ENCODE peak calls at places on chromosome 22, in four cellular contexts. W is H1, P is HepG2, G is A549. O is an unnamed sample.

GRCh38 chr22:23065069-23065451 is 5.3 kb upstream of the GNAZ start:
- DNase-seq in W (no peak), P (no peak), G (no peak), O (no peak)

GRCh38 chr22:35154937-35155387 is 89.0 kb downstream of the ISX start:
- DNase-seq in W (peak; percentile 84), P (peak; percentile 56), G (peak; percentile 20), O (peak; percentile 70)

GRCh38 chr22:22593964-22594656 is 35.0 kb upstream of the PRAME start:
- DNase-seq in W (peak; percentile 73), P (peak; percentile 27), G (no peak), O (peak; percentile 99)

GRCh38 chr22:24244144-24244787 is 616 bp downstream of the GGT5 start:
- DNase-seq in W (no peak), P (no peak), G (no peak), O (peak; percentile 2)

GRCh38 chr22:32333769-32334639 is 23.7 kb upstream of the RFPL3 start:
- DNase-seq in W (peak; percentile 37), P (no peak), G (no peak), O (no peak)

GRCh38 chr22:39699631-39700348 is 129.2 kb downstream of the CACNA1I start:
- DNase-seq in W (no peak), P (no peak), G (no peak), O (no peak)

GRCh38 chr22:26259510-26259909 is 90.2 kb downstream of the SEZ6L start:
- DNase-seq in W (peak; percentile 73), P (peak; percentile 30), G (no peak), O (peak; percentile 27)

GRCh38 chr22:19718255-19719054 is 4.2 kb downstream of the SEPTIN5 start:
- DNase-seq in W (no peak), P (no peak), G (no peak), O (peak; percentile 98)

GRCh38 chr22:44305888-44306287 is 6.9 kb downstream of the SHISAL1 start:
- DNase-seq in W (no peak), P (no peak), G (no peak), O (no peak)

GRCh38 chr22:23516304-23516703 is 63.8 kb downstream of the IGLL1 start:
- DNase-seq in W (no peak), P (peak; percentile 74), G (no peak), O (no peak)

GRCh38 chr22:40361100-40361499 is 9.3 kb upstream of the SGSM3 start:
- DNase-seq in W (no peak), P (no peak), G (no peak), O (no peak)

GRCh38 chr22:17918840-17919239 is 105.5 kb downstream of the MICAL3 start:
- DNase-seq in W (no peak), P (no peak), G (no peak), O (no peak)

GRCh38 chr22:17915676-17916075 is 108.7 kb downstream of the MICAL3 start:
- DNase-seq in W (no peak), P (no peak), G (no peak), O (no peak)

GRCh38 chr22:17919276-17920144 is 104.9 kb downstream of the MICAL3 start:
- DNase-seq in W (no peak), P (no peak), G (no peak), O (no peak)

GRCh38 chr22:17916226-17916889 is 108.0 kb downstream of the MICAL3 start:
- DNase-seq in W (no peak), P (no peak), G (no peak), O (peak; percentile 84)

DNA sequence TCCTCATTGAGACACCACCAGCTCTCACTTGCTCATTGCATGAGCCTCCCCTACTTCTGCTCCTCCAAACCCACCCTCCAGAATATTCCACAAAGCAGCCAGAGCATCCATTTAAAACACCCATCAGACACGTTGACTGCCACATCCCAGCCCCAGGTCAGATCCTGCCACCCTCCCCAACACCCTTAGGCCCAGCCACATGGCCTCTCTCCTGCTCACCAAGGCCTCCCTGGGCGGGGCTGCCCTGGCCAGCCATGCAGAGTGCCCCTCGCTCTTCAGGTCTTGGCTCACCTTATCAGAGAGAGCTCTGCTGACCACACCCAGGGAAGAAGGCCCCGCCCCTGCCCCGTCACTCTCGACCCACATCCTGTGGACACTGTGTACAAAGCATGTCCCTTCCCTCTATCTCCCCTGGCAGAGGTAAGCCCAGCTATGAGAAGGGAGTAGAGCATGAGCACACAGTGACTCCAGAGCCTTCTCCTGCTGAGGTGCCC is 106.8 kb downstream of the MICAL3 start:
- DNase-seq in W (no peak), P (no peak), G (no peak), O (peak; percentile 93)
- H3K4me1 ChIP-seq in W (peaks cover 17% of the 10 kb centered on the region), P (peaks cover 57% of the 10 kb centered on the region), G (peaks cover 17% of the 10 kb centered on the region), O (peaks cover 83% of the 10 kb centered on the region)

DNA sequence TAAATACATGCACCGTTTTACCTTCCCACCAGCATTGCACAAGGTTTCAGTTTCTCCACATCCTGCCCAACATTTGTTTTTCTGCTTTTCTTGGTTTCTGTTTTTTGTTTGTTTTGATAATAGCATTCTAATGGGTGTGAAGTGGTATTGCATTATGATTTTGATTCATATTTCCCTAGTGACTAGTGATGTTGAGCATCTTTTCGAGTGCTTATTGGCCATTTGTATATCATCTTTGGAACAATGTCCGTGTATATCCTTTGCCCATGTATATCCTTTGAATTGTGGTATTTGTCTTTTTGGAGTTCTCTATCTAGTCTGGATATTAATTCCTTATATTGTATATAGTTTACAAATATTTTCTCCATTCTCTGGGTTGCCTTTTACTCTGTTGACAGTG is 2914.8 kb upstream of the OR11H1 start:
- DNase-seq in W (no peak), P (no peak), G (no peak), O (no peak)
- TF ChIP-seq RNF2 in W (no peak), P (no peak), G (no peak), O (no peak)

GRCh38 chr22:49951678-49951985 is 8.9 kb upstream of the PIM3 start:
- DNase-seq in W (no peak), P (no peak), G (no peak), O (no peak)

GRCh38 chr22:49953680-49954344 is 6.8 kb upstream of the PIM3 start:
- DNase-seq in W (no peak), P (no peak), G (no peak), O (no peak)

GRCh38 chr22:49951986-49952896 is 8.3 kb upstream of the PIM3 start:
- DNase-seq in W (no peak), P (peak; percentile 81), G (no peak), O (no peak)

GRCh38 chr22:49954354-49954753 is 6.2 kb upstream of the PIM3 start:
- DNase-seq in W (no peak), P (no peak), G (no peak), O (no peak)

GRCh38 chr22:49953027-49953679 is 7.4 kb upstream of the PIM3 start:
- DNase-seq in W (no peak), P (no peak), G (no peak), O (no peak)
- H3K4me1 ChIP-seq in W (peaks cover 5% of the 10 kb centered on the region), P (peaks cover 95% of the 10 kb centered on the region), G (peaks cover 54% of the 10 kb centered on the region), O (no peaks in the 10 kb centered on the region)

GRCh38 chr22:46068908-46069481 is 81.3 kb upstream of the PPARA start:
- DNase-seq in W (no peak), P (no peak), G (no peak), O (no peak)

GRCh38 chr22:46069518-46070214 is 80.7 kb upstream of the PPARA start:
- DNase-seq in W (no peak), P (no peak), G (no peak), O (no peak)

GRCh38 chr22:46071451-46072029 is 78.8 kb upstream of the PPARA start:
- DNase-seq in W (peak; percentile 76), P (no peak), G (no peak), O (no peak)

GRCh38 chr22:46070722-46071450 is 79.4 kb upstream of the PPARA start:
- DNase-seq in W (peak; percentile 71), P (no peak), G (no peak), O (no peak)

GRCh38 chr22:46070215-46070721 is 80.1 kb upstream of the PPARA start:
- DNase-seq in W (peak; percentile 74), P (peak; percentile 10), G (no peak), O (no peak)
- TF ChIP-seq RNF2 in W (no peak), P (no peak), G (no peak), O (no peak)

GRCh38 chr22:45512363-45512762 is 9.7 kb downstream of the FBLN1 start:
- DNase-seq in W (no peak), P (no peak), G (no peak), O (no peak)
- H3K4me1 ChIP-seq in W (peaks cover 3% of the 10 kb centered on the region), P (peaks cover 7% of the 10 kb centered on the region), G (peaks cover 3% of the 10 kb centered on the region), O (no peaks in the 10 kb centered on the region)

GRCh38 chr22:47105085-47105484 is 342.6 kb downstream of the TBC1D22A start:
- DNase-seq in W (no peak), P (no peak), G (no peak), O (no peak)

GRCh38 chr22:47102081-47102480 is 339.6 kb downstream of the TBC1D22A start:
- DNase-seq in W (no peak), P (no peak), G (no peak), O (no peak)

GRCh38 chr22:47100646-47101045 is 338.2 kb downstream of the TBC1D22A start:
- DNase-seq in W (no peak), P (no peak), G (no peak), O (no peak)

GRCh38 chr22:47101321-47101885 is 339.0 kb downstream of the TBC1D22A start:
- DNase-seq in W (no peak), P (no peak), G (no peak), O (no peak)

GRCh38 chr22:47102648-47103047 is 340.2 kb downstream of the TBC1D22A start:
- DNase-seq in W (peak; percentile 46), P (peak; percentile 59), G (no peak), O (no peak)
- TF ChIP-seq RNF2 in W (no peak), P (no peak), G (no peak), O (no peak)

GRCh38 chr22:42299586-42300285 is 29.3 kb upstream of the TCF20 start:
- DNase-seq in W (no peak), P (no peak), G (no peak), O (peak; percentile 63)
- H3K4me1 ChIP-seq in W (peaks cover 29% of the 10 kb centered on the region), P (peaks cover 67% of the 10 kb centered on the region), G (peaks cover 5% of the 10 kb centered on the region), O (peaks cover 53% of the 10 kb centered on the region)

GRCh38 chr22:47210686-47211085 is 448.2 kb downstream of the TBC1D22A start:
- DNase-seq in W (peak; percentile 28), P (no peak), G (no peak), O (no peak)
- TF ChIP-seq RNF2 in W (no peak), P (no peak), G (no peak), O (no peak)

O was measured in K562.